ENCODE peak calls at places on chromosomes 6 and 20, in five cellular contexts. T is left ventricle myocardium inferior; U is CD8-positive, alpha-beta T cell; J is astrocyte; D is transverse colon. F is an unnamed sample.
A peak's percentile ranks its signal among the peaks of the same experiment; 100 is the strongest.

GRCh38 chr20:50642288-50642803 is 49.0 kb downstream of the RIPOR3 start:
- DNase-seq in J (no peak), T (no peak), U (no peak), D (no peak), F (no peak)

GRCh38 chr6:134345780-134346179 is 27.9 kb upstream of the SGK1 start:
- DNase-seq in U (no peak), J (no peak), D (no peak), T (peak; percentile 53), F (peak; percentile 29)

GRCh38 chr20:18615020-18615652 is 27.3 kb downstream of the DTD1 start:
- DNase-seq in J (no peak), D (no peak), U (no peak), T (no peak), F (no peak)

GRCh38 chr20:2382833-2383232 is 2.1 kb downstream of the TGM6 start:
- DNase-seq in J (no peak), T (no peak), U (no peak), D (no peak), F (no peak)

GRCh38 chr6:140062042-140063041 is 687.9 kb upstream of the CITED2 start:
- DNase-seq in T (peak; percentile 46), D (peak; percentile 27), U (no peak), J (peak; percentile 99), F (peak; percentile 51)

GRCh38 chr6:4133941-4134838 is 1.2 kb downstream of the ECI2 start:
- DNase-seq in J (no peak), U (peak; percentile 26), D (peak; percentile 29), T (peak; percentile 26), F (peak; percentile 26)

GRCh38 chr20:33669873-33670640 is 3.3 kb downstream of the ACTL10 start:
- DNase-seq in U (no peak), T (no peak), J (no peak), D (no peak), F (no peak)

GRCh38 chr20:59945731-59946130 is 5.5 kb downstream of the FAM217B start:
- DNase-seq in D (no peak), U (no peak), J (no peak), T (no peak), F (no peak)

GRCh38 chr6:31567531-31568370 is 4.3 kb upstream of the LTA start:
- DNase-seq in T (no peak), U (peak; percentile 33), J (no peak), D (no peak), F (no peak)

GRCh38 chr6:105601541-105602174 is 198.8 kb upstream of the PREP start:
- DNase-seq in U (no peak), J (peak; percentile 97), D (peak; percentile 67), T (peak; percentile 69), F (peak; percentile 81)

GRCh38 chr20:10798811-10799210 is 125.0 kb upstream of the JAG1 start:
- DNase-seq in D (no peak), U (no peak), J (peak; percentile 68), T (no peak), F (no peak)

GRCh38 chr6:75349262-75349984 is 64.8 kb upstream of the TMEM30A start:
- DNase-seq in T (peak; percentile 36), D (no peak), J (peak; percentile 42), U (no peak), F (peak; percentile 21)

GRCh38 chr6:47647188-47647587 is 51.2 kb upstream of the ADGRF4 start:
- DNase-seq in T (no peak), D (no peak), J (no peak), U (no peak), F (no peak)

GRCh38 chr6:20840675-20841074 is 306.4 kb downstream of the CDKAL1 start:
- DNase-seq in U (no peak), T (no peak), D (no peak), J (peak; percentile 90), F (no peak)

GRCh38 chr6:20841806-20842205 is 307.5 kb downstream of the CDKAL1 start:
- DNase-seq in D (no peak), T (no peak), U (no peak), J (no peak), F (no peak)

GRCh38 chr6:20838113-20838512 is 303.9 kb downstream of the CDKAL1 start:
- DNase-seq in U (no peak), T (no peak), D (no peak), J (no peak), F (no peak)

GRCh38 chr6:20837189-20837588 is 302.9 kb downstream of the CDKAL1 start:
- DNase-seq in T (no peak), J (no peak), D (no peak), U (no peak), F (no peak)

DNA sequence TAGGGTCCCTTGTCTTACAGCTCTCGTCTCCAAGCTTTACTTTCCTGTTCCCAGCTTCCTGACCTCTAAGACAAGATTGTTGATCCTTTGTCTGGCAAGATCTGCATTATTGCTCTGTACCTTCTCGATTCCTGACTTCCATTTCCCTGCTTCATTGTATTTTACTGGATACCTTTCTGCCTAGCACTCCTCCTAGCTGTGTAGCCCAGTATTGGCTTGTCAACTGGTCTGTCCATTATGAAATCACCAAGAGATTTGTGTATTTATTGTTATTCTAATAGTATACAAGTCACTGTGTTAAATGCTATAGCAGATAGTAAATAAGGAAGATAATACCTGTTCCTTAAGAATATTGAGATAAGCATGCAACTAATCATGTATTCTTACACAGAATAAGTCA is 305.4 kb downstream of the CDKAL1 start:
- DNase-seq in J (no peak), T (no peak), D (no peak), U (no peak), F (no peak)
- TF ChIP-seq CTCF in J (no peak), T (no peak), D (no peak), U (no peak), F (no peak)

GRCh38 chr6:108598316-108598863 is 37.7 kb downstream of the FOXO3 start:
- DNase-seq in D (no peak), U (no peak), T (no peak), J (no peak), F (peak; percentile 52)
- H3K4me1 ChIP-seq in D (peaks cover 44% of the 10 kb centered on the region), U (no peaks in the 10 kb centered on the region), T (peaks cover 95% of the 10 kb centered on the region), J (peaks cover 5% of the 10 kb centered on the region), F (peaks cover 83% of the 10 kb centered on the region)

DNA sequence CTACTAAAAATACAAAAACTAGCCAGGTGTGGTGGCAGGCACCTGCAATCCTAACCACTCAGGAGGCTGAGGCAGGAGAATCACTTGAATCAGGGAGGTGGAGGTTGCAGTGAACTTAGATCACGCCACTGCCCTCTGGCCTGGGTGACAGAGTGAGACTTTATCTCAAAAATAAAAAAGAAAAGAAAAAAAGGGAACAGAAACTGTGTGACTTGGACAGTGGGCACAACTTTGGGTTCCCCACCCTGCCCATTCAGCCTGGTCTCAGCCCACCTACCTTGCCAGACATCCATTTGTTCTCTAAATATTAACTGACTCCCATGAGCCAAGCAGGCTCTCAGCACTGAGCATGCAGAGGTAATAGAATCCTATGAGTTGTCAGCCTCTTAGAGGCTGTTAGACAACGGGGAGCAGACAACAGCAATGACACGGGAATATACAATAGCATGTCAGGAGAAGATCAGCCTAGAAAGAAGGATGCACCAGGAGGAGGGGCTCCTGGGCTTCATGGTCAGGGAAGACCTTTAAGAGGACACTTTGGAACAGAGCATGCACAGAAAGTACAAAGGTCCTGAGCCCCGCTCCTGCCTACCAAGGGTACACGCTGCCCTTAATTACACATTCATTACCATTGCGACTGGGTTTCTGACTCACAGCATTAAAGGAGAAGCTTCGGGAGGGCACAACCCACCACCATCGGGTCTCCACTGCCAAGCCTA is 20.0 kb downstream of the FAM209B start:
- DNase-seq in U (no peak), D (no peak), T (no peak), J (no peak), F (no peak)
- H3K27ac ChIP-seq in U (no peak overlapping the region), D (no peak overlapping the region), T (no peak overlapping the region), J (no peak overlapping the region), F (no peak overlapping the region)

GRCh38 chr20:46175127-46175494 is 57.0 kb downstream of the CD40 start:
- DNase-seq in D (no peak), U (no peak), T (no peak), J (no peak), F (no peak)

GRCh38 chr20:46172961-46173536 is 54.9 kb downstream of the CD40 start:
- DNase-seq in U (no peak), T (no peak), J (no peak), D (no peak), F (no peak)

GRCh38 chr20:46174469-46175126 is 56.5 kb downstream of the CD40 start:
- DNase-seq in U (peak; percentile 73), D (peak; percentile 74), J (peak; percentile 3), T (peak; percentile 66), F (peak; percentile 84)

GRCh38 chr20:46172455-46172854 is 54.3 kb downstream of the CD40 start:
- DNase-seq in U (no peak), J (no peak), D (no peak), T (no peak), F (no peak)

DNA sequence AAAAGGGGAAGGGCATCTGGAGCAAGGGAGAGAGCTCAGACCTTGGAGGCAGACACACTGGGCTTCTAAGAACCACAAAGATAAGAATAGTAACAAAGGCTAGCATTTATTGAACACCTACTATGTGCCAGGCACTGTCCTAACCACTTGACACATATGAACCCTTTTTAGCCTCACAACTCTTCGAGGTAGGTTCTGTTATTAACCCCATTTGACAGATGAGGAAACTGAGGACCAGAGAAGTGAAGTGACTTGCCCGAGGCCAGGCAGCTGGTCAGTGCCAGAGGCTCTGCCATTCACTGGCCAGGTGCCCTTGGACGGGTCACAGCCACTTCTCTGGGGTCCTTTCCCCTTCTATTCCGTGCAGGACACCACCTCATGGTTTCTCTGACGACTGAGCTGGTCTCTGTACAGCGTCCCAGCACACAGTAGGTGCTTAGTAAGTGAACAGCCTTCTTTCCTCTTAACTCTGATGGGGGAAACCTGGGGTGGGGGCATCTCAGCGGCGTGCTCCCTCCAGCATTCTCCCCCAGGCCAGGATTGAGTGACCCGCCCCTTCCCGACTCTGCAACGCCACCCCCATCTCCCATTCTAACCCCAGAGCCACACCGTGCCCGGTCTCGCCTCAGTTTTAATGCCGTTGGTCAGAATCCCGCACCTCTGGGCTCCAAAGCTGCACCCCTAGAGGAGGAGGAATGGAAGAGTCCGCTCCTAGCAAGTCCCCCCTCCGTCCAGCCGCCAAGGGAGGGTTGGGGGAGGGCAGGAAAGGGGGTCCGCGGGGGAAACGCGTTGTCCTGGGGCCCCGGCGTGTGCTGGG is 55.7 kb downstream of the CD40 start:
- DNase-seq in U (no peak), T (no peak), J (no peak), D (no peak), F (no peak)
- TF ChIP-seq CTCF in U (no peak), T (no peak), J (no peak), D (no peak), F (no peak)

DNA sequence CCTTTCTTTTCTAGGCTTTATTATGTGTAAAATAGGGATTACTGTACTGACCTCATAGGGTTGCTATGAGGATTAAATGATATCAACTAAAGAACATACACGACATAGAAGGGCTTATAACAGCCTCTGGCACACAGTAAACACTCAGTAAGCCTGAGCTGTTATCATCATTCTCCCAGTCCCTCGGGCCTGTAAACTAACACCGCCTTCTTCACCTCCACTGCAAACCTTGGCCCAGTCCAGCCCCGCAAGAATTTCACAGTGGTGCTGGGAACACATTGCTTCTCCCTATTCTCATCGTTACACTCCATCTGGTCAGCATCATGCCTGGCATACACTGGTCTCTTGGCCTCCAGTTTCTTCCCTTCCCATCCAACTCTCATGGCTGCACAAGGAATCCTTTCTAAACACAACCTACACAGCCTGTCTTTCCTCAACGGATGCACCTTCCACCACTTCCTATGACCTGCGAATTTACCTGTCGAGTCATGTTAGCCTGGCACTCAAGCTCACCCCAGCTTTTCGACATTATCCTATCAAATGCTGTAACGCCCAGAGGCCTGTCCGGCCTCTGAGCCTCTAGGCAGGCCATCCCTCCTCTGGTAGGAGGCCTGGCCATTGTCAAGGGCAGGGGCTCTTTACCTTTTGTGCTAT is 92.1 kb downstream of the FYN start:
- DNase-seq in U (no peak), J (no peak), D (no peak), T (no peak), F (no peak)
- H3K4me1 ChIP-seq in U (peaks cover 73% of the 10 kb centered on the region), J (peaks cover 11% of the 10 kb centered on the region), D (no peaks in the 10 kb centered on the region), T (peaks cover 74% of the 10 kb centered on the region), F (peaks cover 11% of the 10 kb centered on the region)

F was measured in psoas muscle.